ENCODE peak calls at places on chromosomes 3 and 15, in five cellular contexts. One of them, this sample, is unnamed.

GRCh38 chr3:73805435-73805834 is 180.7 kb upstream of the PDZRN3 start:
- DNase-seq in dorsolateral prefrontal cortex: no peak
- DNase-seq in PC-3: no peak
- DNase-seq in fibroblast of villous mesenchyme: no peak
- DNase-seq in A673: no peak
- DNase-seq in this sample: no peak

GRCh38 chr15:36814708-36815107 is 235.3 kb downstream of the CDIN1 start:
- DNase-seq in dorsolateral prefrontal cortex: no peak
- DNase-seq in PC-3: no peak
- DNase-seq in fibroblast of villous mesenchyme: peak
- DNase-seq in A673: no peak
- DNase-seq in this sample: no peak

GRCh38 chr3:71641669-71642068 is 58.1 kb upstream of the FOXP1 start:
- DNase-seq in dorsolateral prefrontal cortex: no peak
- DNase-seq in PC-3: peak
- DNase-seq in fibroblast of villous mesenchyme: no peak
- DNase-seq in A673: no peak
- DNase-seq in this sample: no peak

GRCh38 chr3:105907790-105908189 is 39.0 kb upstream of the CBLB start:
- DNase-seq in dorsolateral prefrontal cortex: no peak
- DNase-seq in PC-3: no peak
- DNase-seq in fibroblast of villous mesenchyme: peak
- DNase-seq in A673: no peak
- DNase-seq in this sample: no peak

GRCh38 chr3:194739498-194740284 is 54.0 kb downstream of the FAM43A start:
- DNase-seq in dorsolateral prefrontal cortex: no peak
- DNase-seq in PC-3: peak
- DNase-seq in fibroblast of villous mesenchyme: no peak
- DNase-seq in A673: no peak
- DNase-seq in this sample: no peak

GRCh38 chr15:72222433-72222832 is 8.6 kb downstream of the PKM start:
- DNase-seq in dorsolateral prefrontal cortex: peak
- DNase-seq in PC-3: peak
- DNase-seq in fibroblast of villous mesenchyme: no peak
- DNase-seq in A673: no peak
- DNase-seq in this sample: no peak

GRCh38 chr3:106345353-106346027 is 476.7 kb upstream of the CBLB start:
- DNase-seq in dorsolateral prefrontal cortex: no peak
- DNase-seq in PC-3: peak
- DNase-seq in fibroblast of villous mesenchyme: peak
- DNase-seq in A673: peak
- DNase-seq in this sample: no peak

GRCh38 chr3:182092662-182093262 is 381.0 kb downstream of the SOX2 start:
- DNase-seq in dorsolateral prefrontal cortex: peak
- DNase-seq in PC-3: no peak
- DNase-seq in fibroblast of villous mesenchyme: no peak
- DNase-seq in A673: peak
- DNase-seq in this sample: peak

GRCh38 chr15:53506370-53506769 is 253.1 kb downstream of the WDR72 start:
- DNase-seq in dorsolateral prefrontal cortex: no peak
- DNase-seq in PC-3: no peak
- DNase-seq in fibroblast of villous mesenchyme: no peak
- DNase-seq in A673: no peak
- DNase-seq in this sample: no peak

GRCh38 chr3:100359030-100359429 is 24.5 kb downstream of the NIT2 start:
- DNase-seq in dorsolateral prefrontal cortex: no peak
- DNase-seq in PC-3: no peak
- DNase-seq in fibroblast of villous mesenchyme: no peak
- DNase-seq in A673: no peak
- DNase-seq in this sample: no peak

GRCh38 chr3:138434875-138435772 is 708 bp downstream of the ESYT3 start:
- DNase-seq in dorsolateral prefrontal cortex: no peak
- DNase-seq in PC-3: no peak
- DNase-seq in fibroblast of villous mesenchyme: no peak
- DNase-seq in A673: no peak
- DNase-seq in this sample: no peak

GRCh38 chr15:75989045-75989444 is 23.2 kb downstream of the NRG4 start:
- DNase-seq in dorsolateral prefrontal cortex: no peak
- DNase-seq in PC-3: no peak
- DNase-seq in fibroblast of villous mesenchyme: peak
- DNase-seq in A673: no peak
- DNase-seq in this sample: no peak

GRCh38 chr3:57068437-57069089 is 8.1 kb downstream of the SPATA12 start:
- DNase-seq in dorsolateral prefrontal cortex: no peak
- DNase-seq in PC-3: peak
- DNase-seq in fibroblast of villous mesenchyme: peak
- DNase-seq in A673: no peak
- DNase-seq in this sample: no peak

GRCh38 chr3:107978116-107979057 is 112.4 kb downstream of the CD47 start:
- DNase-seq in dorsolateral prefrontal cortex: no peak
- DNase-seq in PC-3: no peak
- DNase-seq in fibroblast of villous mesenchyme: no peak
- DNase-seq in A673: no peak
- DNase-seq in this sample: no peak

GRCh38 chr15:91790826-91791225 is 62.7 kb upstream of the SLCO3A1 start:
- DNase-seq in dorsolateral prefrontal cortex: no peak
- DNase-seq in PC-3: peak
- DNase-seq in fibroblast of villous mesenchyme: no peak
- DNase-seq in A673: no peak
- DNase-seq in this sample: no peak

GRCh38 chr15:59222106-59222505 is 15.5 kb downstream of the LDHAL6B start:
- DNase-seq in dorsolateral prefrontal cortex: no peak
- DNase-seq in PC-3: peak
- DNase-seq in fibroblast of villous mesenchyme: peak
- DNase-seq in A673: no peak
- DNase-seq in this sample: no peak

GRCh38 chr3:10187944-10188343 is 23.2 kb downstream of the IRAK2 start:
- DNase-seq in dorsolateral prefrontal cortex: no peak
- DNase-seq in PC-3: no peak
- DNase-seq in fibroblast of villous mesenchyme: no peak
- DNase-seq in A673: no peak
- DNase-seq in this sample: no peak

GRCh38 chr3:197460639-197461038 is 95.1 kb downstream of the BDH1 start:
- DNase-seq in dorsolateral prefrontal cortex: no peak
- DNase-seq in PC-3: no peak
- DNase-seq in fibroblast of villous mesenchyme: no peak
- DNase-seq in A673: no peak
- DNase-seq in this sample: no peak

GRCh38 chr3:177810162-177810623 is 612.9 kb upstream of the TBL1XR1 start:
- DNase-seq in dorsolateral prefrontal cortex: no peak
- DNase-seq in PC-3: peak
- DNase-seq in fibroblast of villous mesenchyme: peak
- DNase-seq in A673: no peak
- DNase-seq in this sample: no peak

GRCh38 chr3:186616299-186616617 is 3.4 kb downstream of the AHSG start:
- DNase-seq in dorsolateral prefrontal cortex: no peak
- DNase-seq in PC-3: no peak
- DNase-seq in fibroblast of villous mesenchyme: no peak
- DNase-seq in A673: no peak
- DNase-seq in this sample: no peak

DNA sequence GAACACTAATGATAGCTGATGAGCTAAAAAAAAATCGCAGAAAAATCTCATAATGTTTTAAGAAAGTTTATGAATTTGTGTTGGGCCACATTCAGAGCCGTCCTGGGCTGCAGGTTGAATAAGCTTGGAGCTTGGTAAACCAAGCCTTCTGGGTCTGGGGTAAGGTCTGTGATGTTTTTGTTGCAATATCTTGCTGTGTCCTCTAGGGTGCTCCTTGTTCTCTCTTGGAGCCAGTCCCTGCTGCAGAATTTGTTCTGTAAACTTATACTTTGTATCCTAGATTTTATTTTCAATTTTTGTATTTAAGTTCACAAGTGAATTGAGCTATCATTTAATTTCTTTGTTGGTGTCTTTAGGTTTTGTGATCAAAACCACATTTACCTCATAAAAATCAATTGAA is 143.7 kb downstream of the NR1D2 start:
- DNase-seq in dorsolateral prefrontal cortex: no peak
- DNase-seq in PC-3: peak
- DNase-seq in fibroblast of villous mesenchyme: peak
- DNase-seq in A673: peak
- DNase-seq in this sample: no peak
- TF ChIP-seq CTCF in dorsolateral prefrontal cortex: no peak
- TF ChIP-seq CTCF in PC-3: peak
- TF ChIP-seq CTCF in fibroblast of villous mesenchyme: peak
- TF ChIP-seq CTCF in A673: peak
- TF ChIP-seq CTCF in this sample: peak

GRCh38 chr3:126267169-126267975 is 87.0 kb upstream of the ALDH1L1 start:
- DNase-seq in dorsolateral prefrontal cortex: peak
- DNase-seq in PC-3: peak
- DNase-seq in fibroblast of villous mesenchyme: peak
- DNase-seq in A673: no peak
- DNase-seq in this sample: peak
- TF ChIP-seq CTCF in dorsolateral prefrontal cortex: no peak
- TF ChIP-seq CTCF in PC-3: peak
- TF ChIP-seq CTCF in fibroblast of villous mesenchyme: no peak
- TF ChIP-seq CTCF in A673: no peak
- TF ChIP-seq CTCF in this sample: peak

GRCh38 chr15:98647774-98648653 is at the start of gene IGF1R:
- DNase-seq in dorsolateral prefrontal cortex: peak
- DNase-seq in PC-3: peak
- DNase-seq in fibroblast of villous mesenchyme: peak
- DNase-seq in A673: peak
- DNase-seq in this sample: peak
- TF ChIP-seq CTCF in dorsolateral prefrontal cortex: no peak
- TF ChIP-seq CTCF in PC-3: no peak
- TF ChIP-seq CTCF in fibroblast of villous mesenchyme: no peak
- TF ChIP-seq CTCF in A673: peak
- TF ChIP-seq CTCF in this sample: peak

DNA sequence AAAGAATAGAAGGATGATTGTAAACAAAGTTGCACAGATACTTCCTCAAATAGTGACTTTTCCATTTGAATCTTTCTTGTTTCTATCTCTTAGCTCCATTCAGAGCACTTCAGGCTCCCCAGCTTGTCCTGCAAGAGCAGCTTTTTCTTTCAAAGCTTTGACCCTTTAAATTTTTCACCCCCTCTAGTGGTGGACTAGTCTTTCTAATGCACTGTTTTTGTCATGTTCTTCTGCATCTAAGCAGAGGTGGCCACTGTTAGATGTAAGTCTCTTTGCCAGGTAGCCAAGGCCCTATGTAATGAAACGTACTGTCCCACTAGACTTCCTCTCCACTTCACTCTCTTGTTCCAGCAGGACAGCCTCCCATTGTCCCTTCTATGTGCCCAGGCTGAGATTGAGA is 74.0 kb upstream of the MANF start:
- DNase-seq in dorsolateral prefrontal cortex: no peak
- DNase-seq in PC-3: peak
- DNase-seq in fibroblast of villous mesenchyme: peak
- DNase-seq in A673: peak
- DNase-seq in this sample: no peak
- TF ChIP-seq CTCF in dorsolateral prefrontal cortex: peak
- TF ChIP-seq CTCF in PC-3: peak
- TF ChIP-seq CTCF in fibroblast of villous mesenchyme: peak
- TF ChIP-seq CTCF in A673: peak
- TF ChIP-seq CTCF in this sample: peak

DNA sequence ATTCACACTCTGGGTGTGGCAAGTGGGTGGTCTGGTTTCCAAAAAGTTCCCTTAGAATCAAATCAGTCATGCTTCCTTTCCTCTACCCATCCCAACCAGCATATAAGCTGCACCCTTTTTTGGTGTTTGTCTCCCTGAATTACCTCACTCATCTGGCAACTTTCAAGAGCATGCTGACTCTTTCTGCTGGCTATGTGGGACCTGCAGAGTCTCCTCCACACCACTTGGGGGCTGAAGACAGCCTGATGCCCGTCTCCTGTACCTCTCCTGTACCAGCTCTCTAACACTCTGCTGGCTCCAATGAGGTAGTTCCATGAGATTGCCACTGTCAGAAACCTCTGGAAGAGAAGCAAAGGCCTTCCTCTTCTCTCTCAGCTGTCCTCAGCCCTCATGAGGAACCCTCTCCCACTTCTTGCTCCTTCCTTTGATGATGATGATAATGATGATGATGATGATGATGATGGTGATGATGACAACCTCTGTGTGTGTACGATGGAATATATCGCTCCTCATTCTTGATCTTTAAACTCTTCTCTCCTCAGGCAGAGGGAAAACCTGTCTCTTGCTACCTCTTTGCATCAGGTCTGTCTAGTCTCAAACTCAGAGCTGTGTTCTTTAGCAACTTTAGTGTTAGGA is 257.4 kb downstream of the ZNF621 start:
- DNase-seq in dorsolateral prefrontal cortex: no peak
- DNase-seq in PC-3: peak
- DNase-seq in fibroblast of villous mesenchyme: no peak
- DNase-seq in A673: peak
- DNase-seq in this sample: no peak
- TF ChIP-seq CTCF in dorsolateral prefrontal cortex: peak
- TF ChIP-seq CTCF in PC-3: peak
- TF ChIP-seq CTCF in fibroblast of villous mesenchyme: peak
- TF ChIP-seq CTCF in A673: peak
- TF ChIP-seq CTCF in this sample: no peak

GRCh38 chr3:7503431-7503830 is 642.5 kb downstream of the GRM7 start:
- DNase-seq in dorsolateral prefrontal cortex: no peak
- DNase-seq in PC-3: no peak
- DNase-seq in fibroblast of villous mesenchyme: no peak
- DNase-seq in A673: no peak
- DNase-seq in this sample: no peak
- TF ChIP-seq CTCF in dorsolateral prefrontal cortex: no peak
- TF ChIP-seq CTCF in PC-3: no peak
- TF ChIP-seq CTCF in fibroblast of villous mesenchyme: no peak
- TF ChIP-seq CTCF in A673: no peak
- TF ChIP-seq CTCF in this sample: no peak